ENCODE peak calls at places on chromosomes 13 and 19, in four cellular contexts. One of them, this sample, is unnamed.

GRCh38 chr13:113853518-113854237 is 10.2 kb downstream of the GAS6 start:
- DNase-seq in SK-N-SH: no peak
- DNase-seq in GM12878: no peak
- DNase-seq in HepG2: no peak
- DNase-seq in this sample: no peak

GRCh38 chr13:73303858-73304257 is 245.1 kb downstream of the KLF5 start:
- DNase-seq in HepG2: no peak
- DNase-seq in SK-N-SH: no peak
- DNase-seq in GM12878: no peak
- DNase-seq in this sample: no peak

GRCh38 chr19:35459414-35460082 is 11.5 kb downstream of the FFAR2 start:
- DNase-seq in HepG2: peak; percentile 67
- DNase-seq in GM12878: no peak
- DNase-seq in SK-N-SH: peak; percentile 25
- DNase-seq in this sample: no peak

GRCh38 chr19:38663957-38664502 is 16.6 kb downstream of the ACTN4 start:
- DNase-seq in SK-N-SH: no peak
- DNase-seq in GM12878: no peak
- DNase-seq in HepG2: no peak
- DNase-seq in this sample: no peak

GRCh38 chr19:46471116-46471733 is at the start of gene PNMA8A:
- DNase-seq in GM12878: no peak
- DNase-seq in HepG2: no peak
- DNase-seq in SK-N-SH: peak; percentile 97
- DNase-seq in this sample: peak; percentile 65

GRCh38 chr19:11641241-11641640 is 44.0 kb downstream of the ZNF627 start:
- DNase-seq in GM12878: no peak
- DNase-seq in HepG2: no peak
- DNase-seq in SK-N-SH: no peak
- DNase-seq in this sample: no peak

GRCh38 chr13:33110713-33111413 is 94.6 kb downstream of the KL start:
- DNase-seq in GM12878: no peak
- DNase-seq in SK-N-SH: no peak
- DNase-seq in HepG2: no peak
- DNase-seq in this sample: no peak

GRCh38 chr19:56136362-56136761 is 4.7 kb upstream of the ZNF444 start:
- DNase-seq in GM12878: no peak
- DNase-seq in HepG2: peak; percentile 56
- DNase-seq in SK-N-SH: no peak
- DNase-seq in this sample: no peak

GRCh38 chr19:54434112-54434861 is 14.7 kb upstream of the LENG8 start:
- DNase-seq in SK-N-SH: peak; percentile 13
- DNase-seq in GM12878: no peak
- DNase-seq in HepG2: no peak
- DNase-seq in this sample: no peak

GRCh38 chr19:7575426-7576040 is 20.1 kb upstream of the CAMSAP3 start:
- DNase-seq in SK-N-SH: no peak
- DNase-seq in GM12878: no peak
- DNase-seq in HepG2: no peak
- DNase-seq in this sample: peak; percentile 53

GRCh38 chr13:110922506-110922905 is 7.6 kb upstream of the ANKRD10 start:
- DNase-seq in GM12878: no peak
- DNase-seq in SK-N-SH: no peak
- DNase-seq in HepG2: no peak
- DNase-seq in this sample: no peak

GRCh38 chr13:43983373-43983772 is 103.7 kb downstream of the LACC1 start:
- DNase-seq in GM12878: no peak
- DNase-seq in SK-N-SH: no peak
- DNase-seq in HepG2: no peak
- DNase-seq in this sample: no peak

GRCh38 chr13:40430234-40430633 is 236.2 kb downstream of the FOXO1 start:
- DNase-seq in GM12878: no peak
- DNase-seq in SK-N-SH: peak; percentile 27
- DNase-seq in HepG2: no peak
- DNase-seq in this sample: no peak

GRCh38 chr19:55592391-55593090 is 6.8 kb downstream of the FIZ1 start:
- DNase-seq in SK-N-SH: no peak
- DNase-seq in HepG2: no peak
- DNase-seq in GM12878: no peak
- DNase-seq in this sample: no peak

GRCh38 chr13:109157275-109157674 is 527.9 kb downstream of the MYO16 start:
- DNase-seq in HepG2: no peak
- DNase-seq in GM12878: no peak
- DNase-seq in SK-N-SH: no peak
- DNase-seq in this sample: no peak

GRCh38 chr13:37429976-37430375 is 168.6 kb downstream of the POSTN start:
- DNase-seq in GM12878: no peak
- DNase-seq in SK-N-SH: no peak
- DNase-seq in HepG2: no peak
- DNase-seq in this sample: no peak

GRCh38 chr19:12603714-12604113 is 6.9 kb downstream of the ZNF490 start:
- DNase-seq in SK-N-SH: no peak
- DNase-seq in HepG2: no peak
- DNase-seq in GM12878: peak; percentile 69
- DNase-seq in this sample: no peak

GRCh38 chr13:53151692-53152421 is 123.2 kb downstream of the OLFM4 start:
- DNase-seq in SK-N-SH: peak; percentile 54
- DNase-seq in HepG2: peak; percentile 43
- DNase-seq in GM12878: peak; percentile 32
- DNase-seq in this sample: peak; percentile 1

GRCh38 chr19:42122691-42123607 is 9.3 kb downstream of the POU2F2 start:
- DNase-seq in HepG2: no peak
- DNase-seq in GM12878: peak; percentile 68
- DNase-seq in SK-N-SH: no peak
- DNase-seq in this sample: no peak

GRCh38 chr19:43675269-43675879 is 5.4 kb upstream of the PLAUR start:
- DNase-seq in SK-N-SH: no peak
- DNase-seq in HepG2: no peak
- DNase-seq in GM12878: peak; percentile 34
- DNase-seq in this sample: peak; percentile 78

GRCh38 chr19:42524250-42524649 is 4.0 kb downstream of the CEACAM1 start:
- DNase-seq in HepG2: no peak
- DNase-seq in GM12878: no peak
- DNase-seq in SK-N-SH: no peak
- DNase-seq in this sample: no peak

GRCh38 chr19:58387338-58388174 is 487 bp downstream of the RPS5 start:
- DNase-seq in GM12878: no peak
- DNase-seq in HepG2: no peak
- DNase-seq in SK-N-SH: peak; percentile 56
- DNase-seq in this sample: no peak

GRCh38 chr19:45512881-45513483 is 5.7 kb downstream of the VASP start:
- DNase-seq in GM12878: no peak
- DNase-seq in SK-N-SH: no peak
- DNase-seq in HepG2: no peak
- DNase-seq in this sample: no peak

GRCh38 chr13:50990540-50991506 is 81.2 kb downstream of the RNASEH2B start:
- DNase-seq in GM12878: no peak
- DNase-seq in SK-N-SH: peak; percentile 34
- DNase-seq in HepG2: no peak
- DNase-seq in this sample: no peak

GRCh38 chr13:97395437-97396136 is 38.4 kb upstream of the RAP2A start:
- DNase-seq in GM12878: no peak
- DNase-seq in SK-N-SH: no peak
- DNase-seq in HepG2: no peak
- DNase-seq in this sample: peak; percentile 12

GRCh38 chr19:1241417-1242095 is at the start of gene ATP5F1D:
- DNase-seq in HepG2: peak; percentile 88
- DNase-seq in GM12878: peak; percentile 80
- DNase-seq in SK-N-SH: peak; percentile 93
- DNase-seq in this sample: peak; percentile 94

GRCh38 chr13:23020246-23020843 is 160.4 kb upstream of the SGCG start:
- DNase-seq in HepG2: peak; percentile 53
- DNase-seq in GM12878: peak; percentile 34
- DNase-seq in SK-N-SH: peak; percentile 38
- DNase-seq in this sample: peak; percentile 66

GRCh38 chr13:111095911-111096501 is 19.1 kb upstream of the ARHGEF7 start:
- DNase-seq in GM12878: no peak
- DNase-seq in SK-N-SH: no peak
- DNase-seq in HepG2: no peak
- DNase-seq in this sample: no peak

GRCh38 chr13:105774739-105775460 is 760.6 kb downstream of the EFNB2 start:
- DNase-seq in SK-N-SH: no peak
- DNase-seq in GM12878: no peak
- DNase-seq in HepG2: peak; percentile 43
- DNase-seq in this sample: peak; percentile 4

GRCh38 chr19:6632002-6632621 is 37.8 kb downstream of the TNFSF14 start:
- DNase-seq in SK-N-SH: peak; percentile 58
- DNase-seq in GM12878: peak; percentile 84
- DNase-seq in HepG2: peak; percentile 66
- DNase-seq in this sample: peak; percentile 25

GRCh38 chr19:54461201-54462071 is 2.1 kb downstream of the LENG9 start:
- DNase-seq in HepG2: no peak
- DNase-seq in GM12878: no peak
- DNase-seq in SK-N-SH: no peak
- DNase-seq in this sample: no peak

DNA sequence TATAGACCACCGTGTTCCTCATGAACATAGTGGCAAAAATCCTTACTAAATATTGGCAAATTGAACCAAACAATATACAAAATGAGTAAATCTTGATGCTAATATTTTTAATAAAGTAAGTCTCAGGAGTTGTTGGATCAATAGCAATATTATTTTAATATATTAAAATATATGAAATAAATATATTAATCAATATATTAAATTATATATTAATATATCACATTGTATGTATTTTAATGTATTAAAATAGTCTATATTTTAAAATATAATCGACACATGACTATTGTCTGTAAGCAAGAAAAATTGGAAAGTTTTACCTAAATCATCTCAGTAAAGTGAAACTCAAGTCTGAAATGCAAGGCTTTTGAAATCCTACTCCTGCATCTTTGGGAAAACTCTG is 78.9 kb upstream of the GJB6 start:
- DNase-seq in GM12878: no peak
- DNase-seq in HepG2: no peak
- DNase-seq in SK-N-SH: no peak
- DNase-seq in this sample: no peak
- TF ChIP-seq PBX3 in GM12878: no peak
- TF ChIP-seq PBX3 in HepG2: no peak
- TF ChIP-seq PBX3 in SK-N-SH: no peak
- TF ChIP-seq PBX3 in this sample: no peak

DNA sequence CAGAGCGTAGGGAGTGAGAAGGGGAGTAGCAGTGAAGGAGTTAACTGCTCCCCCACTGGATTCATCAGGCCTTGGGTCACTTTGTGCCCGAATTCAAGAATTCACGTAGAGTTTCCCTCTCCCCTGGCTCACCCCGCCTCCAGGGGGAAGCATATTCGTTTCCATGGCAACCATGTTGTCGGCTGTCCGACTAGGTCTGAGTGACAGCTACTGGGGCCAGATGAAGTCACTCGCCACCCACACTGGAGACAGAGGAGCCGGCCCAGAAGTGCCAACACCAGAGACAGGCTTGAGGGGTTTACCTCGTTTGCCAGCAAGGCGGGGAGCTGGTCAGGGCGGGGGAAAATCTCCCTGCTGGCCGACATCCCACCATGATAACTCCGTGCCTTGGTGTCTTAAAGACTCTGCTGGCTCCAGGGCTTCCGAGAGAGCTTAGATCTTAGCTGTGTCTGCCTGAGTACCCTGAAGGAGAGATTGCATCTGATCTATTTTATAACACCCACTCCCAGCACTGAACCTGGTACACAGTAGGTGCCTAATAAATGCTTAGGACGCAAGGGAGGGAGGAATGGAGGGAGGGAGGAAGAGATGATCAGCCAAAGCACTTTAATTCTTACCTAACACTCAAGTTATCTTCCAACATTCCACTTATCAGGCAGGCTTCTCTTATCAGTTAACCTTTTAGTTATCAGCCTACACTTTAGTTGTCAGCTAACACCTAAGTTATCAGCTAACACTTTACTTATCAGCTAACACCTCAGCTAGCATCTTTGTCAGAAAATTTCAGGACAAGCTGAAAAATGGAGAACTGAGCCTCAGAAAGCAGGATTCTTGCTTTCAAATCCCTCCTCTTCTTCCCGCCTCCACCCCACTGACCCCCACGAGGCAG is 57.2 kb upstream of the ZNRF4 start:
- DNase-seq in GM12878: no peak
- DNase-seq in SK-N-SH: peak; percentile 81
- DNase-seq in HepG2: peak; percentile 16
- DNase-seq in this sample: peak; percentile 60
- TF ChIP-seq PBX3 in GM12878: peak; percentile 54
- TF ChIP-seq PBX3 in SK-N-SH: no peak
- TF ChIP-seq PBX3 in HepG2: no peak
- TF ChIP-seq PBX3 in this sample: no peak

GRCh38 chr19:32404939-32405430 is 585 bp upstream of the DPY19L3 start:
- DNase-seq in GM12878: no peak
- DNase-seq in HepG2: peak; percentile 19
- DNase-seq in SK-N-SH: no peak
- DNase-seq in this sample: no peak

GRCh38 chr19:32407004-32407992 is 1.7 kb downstream of the DPY19L3 start:
- DNase-seq in HepG2: peak; percentile 16
- DNase-seq in GM12878: no peak
- DNase-seq in SK-N-SH: peak; percentile 36
- DNase-seq in this sample: no peak

GRCh38 chr19:32405431-32406160 is at the start of gene DPY19L3:
- DNase-seq in SK-N-SH: peak; percentile 99
- DNase-seq in GM12878: peak; percentile 59
- DNase-seq in HepG2: peak; percentile 88
- DNase-seq in this sample: peak; percentile 99

GRCh38 chr19:32404213-32404938 is 1.2 kb upstream of the DPY19L3 start:
- DNase-seq in SK-N-SH: no peak
- DNase-seq in HepG2: peak; percentile 18
- DNase-seq in GM12878: no peak
- DNase-seq in this sample: no peak

DNA sequence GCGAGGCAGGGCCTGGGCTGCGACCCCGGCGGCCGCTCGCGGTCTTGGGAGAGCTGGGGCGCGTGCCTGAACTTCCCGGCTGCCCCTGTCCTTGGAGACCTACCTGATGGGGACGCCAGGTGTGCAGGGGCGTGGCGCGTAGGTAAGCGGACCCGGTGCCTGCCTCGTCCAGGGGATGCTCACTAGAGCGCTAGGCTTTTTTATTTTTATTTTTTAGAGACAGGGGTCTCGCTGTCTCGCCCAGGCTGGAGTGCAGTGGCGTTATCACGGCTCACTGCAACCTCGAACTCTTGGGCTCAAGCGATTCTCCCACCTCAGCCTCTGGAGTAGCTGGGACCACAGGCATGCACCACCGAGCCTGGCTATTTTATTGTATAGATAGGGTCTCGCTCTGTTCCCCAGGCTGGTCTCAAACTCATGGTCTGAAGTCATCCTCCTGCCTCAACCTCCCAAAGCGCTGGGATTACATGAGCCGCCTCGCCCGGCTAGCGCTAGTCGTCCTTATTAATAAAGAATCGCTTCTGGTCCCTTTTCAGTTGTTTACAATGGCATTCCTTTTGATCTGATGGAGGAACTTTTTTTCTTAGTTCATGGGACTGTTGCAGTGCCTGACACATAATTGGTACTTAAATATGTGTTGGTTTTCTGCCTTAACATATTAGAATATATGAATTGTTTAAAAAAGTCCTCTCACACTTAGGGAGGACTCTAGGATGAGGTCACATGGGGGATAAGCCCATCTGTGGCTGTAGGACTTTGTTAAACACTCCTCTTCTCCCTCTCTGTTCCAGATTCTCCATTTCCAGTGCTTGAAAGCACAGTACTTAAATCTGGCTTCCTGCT is 812 bp downstream of the DPY19L3 start:
- DNase-seq in GM12878: no peak
- DNase-seq in SK-N-SH: peak; percentile 18
- DNase-seq in HepG2: no peak
- DNase-seq in this sample: no peak
- TF ChIP-seq PBX3 in GM12878: no peak
- TF ChIP-seq PBX3 in SK-N-SH: no peak
- TF ChIP-seq PBX3 in HepG2: no peak
- TF ChIP-seq PBX3 in this sample: no peak

GRCh38 chr13:112260108-112261055 is 115.8 kb upstream of the SPACA7 start:
- DNase-seq in GM12878: no peak
- DNase-seq in HepG2: no peak
- DNase-seq in SK-N-SH: no peak
- DNase-seq in this sample: no peak
- TF ChIP-seq PBX3 in GM12878: no peak
- TF ChIP-seq PBX3 in HepG2: no peak
- TF ChIP-seq PBX3 in SK-N-SH: no peak
- TF ChIP-seq PBX3 in this sample: no peak